ENCODE peak calls at places on chromosome 11, in nine cellular contexts. J is heart right ventricle; M is CD8-positive, alpha-beta T cell; Z is hepatocyte; I is esophagus squamous epithelium; X is astrocyte; E is RWPE1; Y is fibroblast of lung; D is right lobe of liver. L is an unnamed sample.

GRCh38 chr11:83072689-83073242 is 1.1 kb upstream of the RAB30 start:
- DNase-seq in E (no peak), D (no peak), M (no peak), X (no peak), Z (peak; percentile 14), J (no peak), Y (no peak), I (no peak), L (no peak)

GRCh38 chr11:45176996-45177395 is 30.6 kb downstream of the PRDM11 start:
- DNase-seq in Z (no peak), D (no peak), J (no peak), Y (no peak), E (no peak), X (no peak), M (no peak), I (no peak), L (peak; percentile 76)

GRCh38 chr11:128394436-128395089 is 192.8 kb downstream of the ETS1 start:
- DNase-seq in Y (peak; percentile 31), I (no peak), E (no peak), J (peak; percentile 59), X (peak; percentile 25), M (no peak), Z (no peak), D (peak; percentile 20), L (no peak)

GRCh38 chr11:83502041-83502440 is 215.9 kb upstream of the CCDC90B start:
- DNase-seq in D (no peak), Z (no peak), I (no peak), J (no peak), X (no peak), Y (no peak), M (no peak), E (peak; percentile 1), L (no peak)

GRCh38 chr11:43988040-43988793 is 45.8 kb downstream of the C11orf96 start:
- DNase-seq in E (no peak), I (no peak), X (peak; percentile 66), M (no peak), J (no peak), Z (no peak), D (no peak), Y (peak; percentile 68), L (peak; percentile 63)

GRCh38 chr11:15159085-15159484 is 44.4 kb downstream of the INSC start:
- DNase-seq in I (no peak), Z (peak; percentile 22), E (peak; percentile 41), M (no peak), J (no peak), Y (peak; percentile 11), D (no peak), X (no peak), L (no peak)

GRCh38 chr11:125329786-125330185 is 165.2 kb downstream of the PKNOX2 start:
- DNase-seq in X (no peak), D (no peak), Y (no peak), I (no peak), E (no peak), J (no peak), Z (no peak), M (no peak), L (no peak)

GRCh38 chr11:94171693-94172440 is 43.2 kb downstream of the PANX1 start:
- DNase-seq in J (peak; percentile 26), D (no peak), E (peak; percentile 25), I (no peak), Y (no peak), M (peak; percentile 25), Z (peak; percentile 56), X (no peak), L (no peak)

GRCh38 chr11:46001427-46002049 is 79.1 kb downstream of the LARGE2 start:
- DNase-seq in I (no peak), D (no peak), J (no peak), X (peak; percentile 77), E (no peak), Z (no peak), M (no peak), Y (peak; percentile 80), L (no peak)

GRCh38 chr11:70582886-70583641 is 184.7 kb downstream of the CTTN start:
- DNase-seq in Z (no peak), Y (no peak), E (no peak), X (no peak), M (no peak), D (no peak), J (no peak), I (no peak), L (no peak)

GRCh38 chr11:73048446-73048845 is 93.7 kb downstream of the FCHSD2 start:
- DNase-seq in Y (no peak), M (no peak), I (no peak), J (no peak), Z (no peak), E (no peak), X (no peak), D (no peak), L (no peak)

GRCh38 chr11:108497317-108498045 is 703 bp downstream of the POGLUT3 start:
- DNase-seq in E (peak; percentile 95), Z (peak; percentile 96), D (peak; percentile 86), I (peak; percentile 20), Y (peak; percentile 99), J (peak; percentile 89), X (peak; percentile 99), M (peak; percentile 60), L (peak; percentile 83)

GRCh38 chr11:118910309-118911112 is 15.2 kb downstream of the BCL9L start:
- DNase-seq in Y (peak; percentile 95), M (peak; percentile 64), I (no peak), J (peak; percentile 63), E (peak; percentile 77), Z (peak; percentile 93), X (peak; percentile 93), D (peak; percentile 60), L (peak; percentile 88)

GRCh38 chr11:73140213-73141030 is 1.7 kb downstream of the FCHSD2 start:
- DNase-seq in Y (peak; percentile 49), X (peak; percentile 23), Z (peak; percentile 32), M (no peak), E (peak; percentile 41), I (no peak), D (peak; percentile 50), J (peak; percentile 42), L (peak; percentile 66)

GRCh38 chr11:44886765-44887164 is 63.9 kb downstream of the TP53I11 start:
- DNase-seq in M (no peak), J (no peak), Y (peak; percentile 84), I (no peak), X (peak; percentile 78), Z (peak; percentile 34), D (no peak), E (no peak), L (no peak)

GRCh38 chr11:102191832-102192231 is 81.6 kb downstream of the YAP1 start:
- DNase-seq in Z (peak; percentile 20), Y (no peak), D (no peak), M (no peak), I (no peak), J (no peak), E (no peak), X (no peak), L (no peak)

GRCh38 chr11:103609117-103610066 is 427.0 kb upstream of the DDI1 start:
- DNase-seq in J (no peak), M (no peak), Y (peak; percentile 97), X (peak; percentile 97), D (no peak), Z (peak; percentile 74), E (peak; percentile 87), I (no peak), L (no peak)
- H3K27ac ChIP-seq in J (peak overlapping the region; percentile 9), M (no peak overlapping the region), Y (peak overlapping the region; percentile 38), X (peak overlapping the region; percentile 71), D (no peak overlapping the region), Z (peak overlapping the region; percentile 70), E (no peak overlapping the region), I (no peak overlapping the region), L (no peak overlapping the region)

GRCh38 chr11:64850979-64851567 is 6.6 kb upstream of the CDC42BPG start:
- DNase-seq in Z (no peak), J (no peak), M (peak; percentile 56), Y (no peak), I (no peak), X (no peak), E (no peak), D (no peak), L (no peak)
- TF ChIP-seq CTCF in Z (no peak), J (no peak), M (no peak), Y (no peak), I (no peak), X (no peak), E (no peak), D (no peak), L (no peak)

GRCh38 chr11:126475627-126475991 is 120.1 kb downstream of the ST3GAL4 start:
- DNase-seq in M (no peak), E (no peak), Z (no peak), X (no peak), I (no peak), Y (no peak), J (no peak), D (no peak), L (no peak)
- H3K27ac ChIP-seq in M (no peak overlapping the region), E (no peak overlapping the region), Z (no peak overlapping the region), X (no peak overlapping the region), I (no peak overlapping the region), Y (no peak overlapping the region), J (peak overlapping the region; percentile 0), D (no peak overlapping the region), L (no peak overlapping the region)

GRCh38 chr11:20595101-20595500 is 4.3 kb upstream of the SLC6A5 start:
- DNase-seq in D (no peak), Y (no peak), Z (no peak), M (no peak), E (no peak), I (no peak), X (no peak), J (no peak), L (no peak)
- TF ChIP-seq CTCF in D (no peak), Y (no peak), Z (no peak), M (no peak), E (no peak), I (no peak), X (no peak), J (no peak), L (no peak)

GRCh38 chr11:34655335-34656008 is 34.6 kb downstream of the EHF start:
- DNase-seq in D (no peak), E (no peak), I (no peak), Y (peak; percentile 91), X (peak; percentile 89), Z (no peak), J (no peak), M (no peak), L (no peak)
- H3K27ac ChIP-seq in D (peak overlapping the region; percentile 76), E (peak overlapping the region; percentile 90), I (peak overlapping the region; percentile 90), Y (peak overlapping the region; percentile 72), X (peak overlapping the region; percentile 78), Z (peak overlapping the region; percentile 84), J (no peak overlapping the region), M (no peak overlapping the region), L (no peak overlapping the region)

DNA sequence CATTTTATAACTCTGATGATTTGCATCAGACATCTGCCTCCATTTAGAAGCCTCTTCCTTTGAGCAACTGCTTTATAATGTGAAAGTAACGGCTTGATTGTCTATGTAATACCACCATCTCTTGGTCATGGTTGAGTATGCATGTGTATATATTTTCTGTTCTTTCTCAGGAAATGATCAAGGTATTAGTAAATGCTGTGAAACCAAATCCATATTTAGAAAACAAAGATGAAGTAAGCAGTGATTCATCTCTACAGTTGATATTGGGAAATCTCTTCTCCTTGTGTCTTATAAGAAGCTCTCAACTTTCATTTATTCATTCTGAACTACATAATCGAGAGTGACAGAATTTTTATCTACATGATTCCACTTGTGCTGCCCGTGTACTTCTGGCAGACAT is 104.6 kb upstream of the ANO3 start:
- DNase-seq in E (peak; percentile 52), X (peak; percentile 78), M (no peak), J (no peak), Z (peak; percentile 36), I (no peak), Y (peak; percentile 79), D (no peak), L (no peak)
- TF ChIP-seq CTCF in E (peak; percentile 60), X (peak; percentile 49), M (no peak), J (peak; percentile 29), Z (peak; percentile 64), I (peak; percentile 48), Y (peak; percentile 51), D (peak; percentile 50), L (peak; percentile 28)

L was measured in ascending aorta.